ENCODE peak calls at places on chromosome 11, in six cellular contexts. F is Daoy, N is Caco-2, U is occipital lobe, C is RWPE1, K is NCI-H774. E is an unnamed sample.

GRCh38 chr11:112785104-112785503 is 176.1 kb upstream of the NCAM1 start:
- DNase-seq in F (peak), N (no peak), U (peak), C (peak), K (no peak), E (no peak)

GRCh38 chr11:8566613-8567210 is 27.3 kb downstream of the STK33 start:
- DNase-seq in F (peak), N (peak), U (no peak), C (peak), K (peak), E (no peak)

GRCh38 chr11:128323381-128323780 is 264.0 kb downstream of the ETS1 start:
- DNase-seq in F (no peak), N (no peak), U (no peak), C (no peak), K (no peak), E (no peak)

GRCh38 chr11:102760355-102761035 is 19.9 kb downstream of the MMP10 start:
- DNase-seq in F (peak), N (peak), U (no peak), C (peak), K (no peak), E (no peak)

GRCh38 chr11:68354181-68354872 is 41.9 kb downstream of the LRP5 start:
- DNase-seq in F (peak), N (no peak), U (no peak), C (peak), K (no peak), E (no peak)

GRCh38 chr11:110921742-110922200 is 209.5 kb upstream of the ARHGAP20 start:
- DNase-seq in F (no peak), N (no peak), U (no peak), C (no peak), K (no peak), E (peak)

GRCh38 chr11:76369406-76369805 is 11.5 kb downstream of the THAP12 start:
- DNase-seq in F (no peak), N (no peak), U (no peak), C (no peak), K (peak), E (no peak)

GRCh38 chr11:92123540-92123939 is 101.1 kb upstream of the FAT3 start:
- DNase-seq in F (peak), N (no peak), U (no peak), C (no peak), K (no peak), E (no peak)

GRCh38 chr11:5476184-5476819 is 12.2 kb upstream of the OR52D1 start:
- DNase-seq in F (peak), N (peak), U (no peak), C (peak), K (peak), E (peak)

GRCh38 chr11:33478111-33478573 is 221.0 kb downstream of the HIPK3 start:
- DNase-seq in F (no peak), N (no peak), U (no peak), C (no peak), K (peak), E (peak)

GRCh38 chr11:130897262-130898182 is 18.8 kb downstream of the SNX19 start:
- DNase-seq in F (no peak), N (no peak), U (no peak), C (peak), K (no peak), E (no peak)

GRCh38 chr11:57368106-57368826 is 12.7 kb downstream of the PRG3 start:
- DNase-seq in F (peak), N (no peak), U (no peak), C (peak), K (peak), E (no peak)

GRCh38 chr11:2943711-2944118 is 14.5 kb upstream of the PHLDA2 start:
- DNase-seq in F (no peak), N (no peak), U (no peak), C (no peak), K (no peak), E (peak)

GRCh38 chr11:73647459-73648100 is 1.2 kb downstream of the PLEKHB1 start:
- DNase-seq in F (peak), N (peak), U (peak), C (peak), K (peak), E (peak)

GRCh38 chr11:98621767-98622166 is 399.0 kb upstream of the CNTN5 start:
- DNase-seq in F (no peak), N (no peak), U (no peak), C (no peak), K (no peak), E (no peak)

GRCh38 chr11:62928011-62928410 is 6.8 kb upstream of the CHRM1 start:
- DNase-seq in F (no peak), N (no peak), U (no peak), C (no peak), K (no peak), E (peak)

GRCh38 chr11:20353829-20354434 is 9.6 kb upstream of the HTATIP2 start:
- DNase-seq in F (peak), N (peak), U (no peak), C (peak), K (peak), E (peak)

GRCh38 chr11:12213920-12214319 is 103.5 kb downstream of the MICAL2 start:
- DNase-seq in F (peak), N (no peak), U (no peak), C (peak), K (no peak), E (no peak)

GRCh38 chr11:20112291-20113146 is 47.8 kb downstream of the DBX1 start:
- DNase-seq in F (peak), N (peak), U (peak), C (peak), K (no peak), E (peak)

GRCh38 chr11:45455536-45455935 is 169.4 kb upstream of the SYT13 start:
- DNase-seq in F (no peak), N (no peak), U (peak), C (no peak), K (no peak), E (no peak)

GRCh38 chr11:69352181-69352580 is 58.2 kb downstream of the MYEOV start:
- DNase-seq in F (no peak), N (no peak), U (no peak), C (no peak), K (no peak), E (peak)

GRCh38 chr11:119300198-119300964 is 16.5 kb downstream of the MCAM start:
- DNase-seq in F (no peak), N (no peak), U (no peak), C (no peak), K (no peak), E (no peak)

GRCh38 chr11:10496296-10496936 is 41.4 kb downstream of the AMPD3 start:
- DNase-seq in F (no peak), N (no peak), U (no peak), C (no peak), K (no peak), E (peak)

GRCh38 chr11:17951685-17952388 is 61.0 kb downstream of the SERGEF start:
- DNase-seq in F (no peak), N (no peak), U (no peak), C (no peak), K (no peak), E (no peak)

GRCh38 chr11:62664405-62665074 is 470 bp downstream of the C11orf98 start:
- DNase-seq in F (peak), N (peak), U (peak), C (peak), K (peak), E (peak)

GRCh38 chr11:34098813-34099212 is 6.6 kb upstream of the NAT10 start:
- DNase-seq in F (no peak), N (no peak), U (no peak), C (no peak), K (no peak), E (no peak)

GRCh38 chr11:13386567-13386966 is 76.5 kb downstream of the BTBD10 start:
- DNase-seq in F (no peak), N (no peak), U (no peak), C (no peak), K (no peak), E (no peak)

GRCh38 chr11:84969103-84969502 is 658.0 kb downstream of the DLG2 start:
- DNase-seq in F (no peak), N (no peak), U (no peak), C (no peak), K (no peak), E (no peak)

GRCh38 chr11:116861539-116861938 is 24.1 kb upstream of the APOA1 start:
- DNase-seq in F (peak), N (no peak), U (no peak), C (peak), K (no peak), E (no peak)

GRCh38 chr11:21472256-21472655 is 720.6 kb upstream of the ANO5 start:
- DNase-seq in F (no peak), N (no peak), U (no peak), C (peak), K (no peak), E (no peak)

GRCh38 chr11:133801356-133801755 is 44.0 kb downstream of the SPATA19 start:
- DNase-seq in F (no peak), N (no peak), U (no peak), C (no peak), K (no peak), E (no peak)